ENCODE peak calls at places on chromosomes 13 and 19, in eight cellular contexts. Y is H9; G is psoas muscle; F is CD4-positive, alpha-beta T cell; X is AG04449; P is upper lobe of right lung; S is mucosa of descending colon; M is glutamatergic neuron. V is an unnamed sample.

GRCh38 chr19:51029718-51030117 is 3.3 kb upstream of the KLK11 start:
- DNase-seq in M (no peak), G (no peak), F (no peak), Y (no peak), P (no peak), X (no peak), S (no peak), V (no peak)

GRCh38 chr19:34274827-34275625 is 20.7 kb downstream of the GARRE1 start:
- DNase-seq in G (no peak), M (no peak), Y (no peak), F (no peak), X (peak; percentile 97), S (no peak), P (no peak), V (no peak)

GRCh38 chr13:41694902-41695301 is 237.6 kb downstream of the RGCC start:
- DNase-seq in Y (no peak), X (peak; percentile 82), P (no peak), F (no peak), M (no peak), G (peak; percentile 62), S (no peak), V (peak; percentile 18)

GRCh38 chr13:28707629-28708427 is 10.9 kb downstream of the SLC46A3 start:
- DNase-seq in M (no peak), Y (no peak), P (no peak), X (peak; percentile 84), G (no peak), S (no peak), F (no peak), V (peak; percentile 53)

GRCh38 chr13:45510671-45511070 is 45.9 kb downstream of the COG3 start:
- DNase-seq in F (no peak), S (no peak), G (no peak), P (no peak), X (no peak), Y (no peak), M (no peak), V (no peak)

GRCh38 chr19:13146763-13147563 is 3.2 kb downstream of the STX10 start:
- DNase-seq in S (no peak), P (no peak), G (peak; percentile 67), M (no peak), Y (no peak), X (no peak), F (no peak), V (no peak)

GRCh38 chr19:11745871-11746270 is 7.1 kb upstream of the ZNF823 start:
- DNase-seq in F (no peak), M (no peak), X (no peak), P (no peak), S (no peak), G (no peak), Y (no peak), V (no peak)

GRCh38 chr13:29230446-29230845 is 365.0 kb downstream of the SLC7A1 start:
- DNase-seq in Y (no peak), F (no peak), X (no peak), G (no peak), P (no peak), S (no peak), M (no peak), V (no peak)

GRCh38 chr13:106100261-106100919 is 435.1 kb downstream of the EFNB2 start:
- DNase-seq in S (peak; percentile 80), X (no peak), F (no peak), Y (peak; percentile 91), G (no peak), M (no peak), P (no peak), V (no peak)

GRCh38 chr19:14433454-14434156 is 499 bp downstream of the PKN1 start:
- DNase-seq in Y (no peak), M (no peak), F (peak; percentile 67), P (peak; percentile 79), X (no peak), G (no peak), S (peak; percentile 82), V (no peak)

GRCh38 chr19:1811472-1811894 is 593 bp downstream of the ATP8B3 start:
- DNase-seq in Y (no peak), X (no peak), M (peak; percentile 21), F (peak; percentile 47), G (peak; percentile 86), S (peak; percentile 74), P (peak; percentile 82), V (no peak)

GRCh38 chr19:33726756-33727155 is 69.9 kb upstream of the KCTD15 start:
- DNase-seq in F (no peak), P (peak; percentile 52), M (no peak), Y (no peak), G (no peak), S (no peak), X (no peak), V (no peak)

GRCh38 chr13:36130542-36131214 is 504 bp downstream of the DCLK1 start:
- DNase-seq in F (no peak), P (peak; percentile 70), Y (peak; percentile 61), M (peak; percentile 63), G (peak; percentile 64), X (no peak), S (no peak), V (no peak)

GRCh38 chr13:93680329-93680728 is 453.7 kb downstream of the GPC6 start:
- DNase-seq in Y (no peak), S (no peak), X (no peak), F (no peak), M (no peak), P (no peak), G (no peak), V (no peak)

GRCh38 chr13:48654511-48654910 is 782 bp downstream of the CYSLTR2 start:
- DNase-seq in M (no peak), X (no peak), F (no peak), S (no peak), P (no peak), Y (no peak), G (no peak), V (no peak)

GRCh38 chr19:18605546-18606280 is 886 bp downstream of the CRLF1 start:
- DNase-seq in G (no peak), P (no peak), S (no peak), X (no peak), Y (no peak), F (no peak), M (no peak), V (no peak)

GRCh38 chr19:46431824-46432223 is 3.1 kb upstream of the PNMA8C start:
- DNase-seq in S (no peak), P (no peak), X (no peak), F (no peak), Y (peak; percentile 77), G (no peak), M (no peak), V (no peak)
- TF ChIP-seq CTCF in S (no peak), P (no peak), X (no peak), F (no peak), Y (peak; percentile 60), G (no peak), M (peak; percentile 35), V (no peak)

GRCh38 chr13:37640499-37640898 is 41.9 kb upstream of the POSTN start:
- DNase-seq in S (no peak), X (no peak), Y (no peak), F (no peak), P (no peak), M (no peak), G (no peak), V (no peak)
- TF ChIP-seq CTCF in S (no peak), X (peak; percentile 50), Y (peak; percentile 70), F (no peak), P (peak; percentile 28), M (peak; percentile 51), G (peak; percentile 14), V (no peak)

GRCh38 chr19:4506449-4507149 is 11.7 kb downstream of the PLIN4 start:
- DNase-seq in P (no peak), M (no peak), Y (no peak), S (no peak), G (no peak), F (no peak), X (peak; percentile 17), V (no peak)
- TF ChIP-seq CTCF in P (no peak), M (no peak), Y (peak; percentile 28), S (no peak), G (no peak), F (no peak), X (no peak), V (no peak)

GRCh38 chr19:40285353-40286234 is 449 bp upstream of the AKT2 start:
- DNase-seq in M (peak; percentile 98), F (peak; percentile 97), G (peak; percentile 100), S (peak; percentile 97), Y (peak; percentile 99), P (peak; percentile 99), X (peak; percentile 94), V (peak; percentile 98)
- TF ChIP-seq CTCF in M (peak; percentile 8), F (no peak), G (no peak), S (no peak), Y (no peak), P (no peak), X (no peak), V (no peak)